ENCODE peak calls at places on chromosomes 1 and 21, in ten cellular contexts. One of them, this sample, is unnamed.
A peak's percentile ranks its signal among the peaks of the same experiment; 100 is the strongest.

GRCh38 chr21:30839304-30839703 is 9.7 kb upstream of the KRTAP7-1 start:
- DNase-seq in AG09309: no peak
- DNase-seq in AG10803: no peak
- DNase-seq in bronchial epithelial cell: peak; percentile 35
- DNase-seq in BJ: no peak
- DNase-seq in OCI-LY7: peak; percentile 7
- DNase-seq in PC-9: peak; percentile 38
- DNase-seq in suprapubic skin: no peak
- DNase-seq in tibial nerve: no peak
- DNase-seq in ascending aorta: no peak
- DNase-seq in this sample: no peak

GRCh38 chr1:235027862-235028250 is 100.8 kb downstream of the TOMM20 start:
- DNase-seq in AG09309: no peak
- DNase-seq in AG10803: no peak
- DNase-seq in bronchial epithelial cell: no peak
- DNase-seq in BJ: no peak
- DNase-seq in OCI-LY7: no peak
- DNase-seq in PC-9: no peak
- DNase-seq in suprapubic skin: no peak
- DNase-seq in tibial nerve: no peak
- DNase-seq in ascending aorta: peak; percentile 50
- DNase-seq in this sample: no peak

GRCh38 chr1:202809597-202810159 is 1.1 kb upstream of the PCAT6 start:
- DNase-seq in AG09309: no peak
- DNase-seq in AG10803: no peak
- DNase-seq in bronchial epithelial cell: no peak
- DNase-seq in BJ: no peak
- DNase-seq in OCI-LY7: no peak
- DNase-seq in PC-9: no peak
- DNase-seq in suprapubic skin: no peak
- DNase-seq in tibial nerve: no peak
- DNase-seq in ascending aorta: no peak
- DNase-seq in this sample: no peak

GRCh38 chr1:21295059-21295401 is 4.8 kb upstream of the ECE1 start:
- DNase-seq in AG09309: no peak
- DNase-seq in AG10803: no peak
- DNase-seq in bronchial epithelial cell: peak; percentile 55
- DNase-seq in BJ: no peak
- DNase-seq in OCI-LY7: no peak
- DNase-seq in PC-9: peak; percentile 62
- DNase-seq in suprapubic skin: no peak
- DNase-seq in tibial nerve: no peak
- DNase-seq in ascending aorta: no peak
- DNase-seq in this sample: no peak

GRCh38 chr21:44892095-44892494 is 18.6 kb upstream of the PTTG1IP start:
- DNase-seq in AG09309: no peak
- DNase-seq in AG10803: no peak
- DNase-seq in bronchial epithelial cell: no peak
- DNase-seq in BJ: no peak
- DNase-seq in OCI-LY7: no peak
- DNase-seq in PC-9: no peak
- DNase-seq in suprapubic skin: no peak
- DNase-seq in tibial nerve: no peak
- DNase-seq in ascending aorta: no peak
- DNase-seq in this sample: no peak

GRCh38 chr1:150065184-150065871 is 2.2 kb upstream of the VPS45 start:
- DNase-seq in AG09309: peak; percentile 32
- DNase-seq in AG10803: peak; percentile 64
- DNase-seq in bronchial epithelial cell: peak; percentile 63
- DNase-seq in BJ: peak; percentile 39
- DNase-seq in OCI-LY7: no peak
- DNase-seq in PC-9: no peak
- DNase-seq in suprapubic skin: no peak
- DNase-seq in tibial nerve: no peak
- DNase-seq in ascending aorta: no peak
- DNase-seq in this sample: no peak

GRCh38 chr1:220788146-220788545 is 1.4 kb downstream of the MTARC1 start:
- DNase-seq in AG09309: no peak
- DNase-seq in AG10803: no peak
- DNase-seq in bronchial epithelial cell: no peak
- DNase-seq in BJ: no peak
- DNase-seq in OCI-LY7: no peak
- DNase-seq in PC-9: peak; percentile 77
- DNase-seq in suprapubic skin: no peak
- DNase-seq in tibial nerve: no peak
- DNase-seq in ascending aorta: peak; percentile 59
- DNase-seq in this sample: no peak

GRCh38 chr1:30823969-30824735 is 66.6 kb upstream of the LAPTM5 start:
- DNase-seq in AG09309: peak; percentile 97
- DNase-seq in AG10803: peak; percentile 100
- DNase-seq in bronchial epithelial cell: peak; percentile 97
- DNase-seq in BJ: peak; percentile 96
- DNase-seq in OCI-LY7: peak; percentile 22
- DNase-seq in PC-9: peak; percentile 89
- DNase-seq in suprapubic skin: peak; percentile 96
- DNase-seq in tibial nerve: peak; percentile 88
- DNase-seq in ascending aorta: peak; percentile 98
- DNase-seq in this sample: peak; percentile 98

GRCh38 chr1:67618285-67619018 is 66.5 kb upstream of the GADD45A start:
- DNase-seq in AG09309: peak; percentile 73
- DNase-seq in AG10803: peak; percentile 91
- DNase-seq in bronchial epithelial cell: peak; percentile 97
- DNase-seq in BJ: peak; percentile 80
- DNase-seq in OCI-LY7: no peak
- DNase-seq in PC-9: no peak
- DNase-seq in suprapubic skin: no peak
- DNase-seq in tibial nerve: peak; percentile 50
- DNase-seq in ascending aorta: peak; percentile 90
- DNase-seq in this sample: no peak

DNA sequence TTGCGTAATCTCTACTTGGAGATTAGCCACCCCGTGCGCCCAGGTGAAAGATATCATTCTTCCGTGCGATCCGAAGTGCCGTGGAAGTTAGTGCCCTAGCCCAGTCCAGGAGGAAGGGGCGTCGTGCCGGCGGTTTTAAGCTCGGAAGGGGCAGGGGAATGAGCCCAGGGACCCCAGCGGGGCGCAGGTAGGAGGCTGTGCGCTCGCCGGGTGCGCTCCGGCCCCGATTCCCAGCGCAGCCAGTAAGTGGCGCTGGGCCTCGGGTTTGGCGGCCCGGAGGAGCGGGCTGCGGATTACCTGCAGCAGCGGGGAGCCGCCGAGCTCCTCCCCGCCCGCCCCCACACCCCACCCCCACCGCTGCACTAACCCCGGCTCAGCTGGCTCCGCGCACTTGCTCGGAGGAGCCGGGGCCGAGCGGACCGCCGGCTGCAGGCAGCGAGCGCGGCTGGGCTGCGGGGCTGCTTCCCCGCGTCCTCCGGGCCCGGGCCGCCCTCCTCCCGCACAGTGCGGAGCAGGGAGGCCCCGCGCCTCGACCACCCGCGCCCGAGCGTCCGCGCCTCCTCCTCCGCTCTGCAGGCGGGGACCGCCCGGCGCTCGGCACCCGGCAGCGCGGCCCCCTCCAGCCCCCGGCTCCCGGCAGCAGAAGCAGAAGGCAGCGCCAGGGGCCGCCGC is at the start of gene RYR2:
- DNase-seq in AG09309: no peak
- DNase-seq in AG10803: no peak
- DNase-seq in bronchial epithelial cell: no peak
- DNase-seq in BJ: no peak
- DNase-seq in OCI-LY7: no peak
- DNase-seq in PC-9: no peak
- DNase-seq in suprapubic skin: no peak
- DNase-seq in tibial nerve: no peak
- DNase-seq in ascending aorta: no peak
- DNase-seq in this sample: peak; percentile 65
- TF ChIP-seq CTCF in AG09309: no peak
- TF ChIP-seq CTCF in AG10803: no peak
- TF ChIP-seq CTCF in bronchial epithelial cell: peak; percentile 27
- TF ChIP-seq CTCF in BJ: no peak
- TF ChIP-seq CTCF in OCI-LY7: no peak
- TF ChIP-seq CTCF in PC-9: no peak
- TF ChIP-seq CTCF in suprapubic skin: no peak
- TF ChIP-seq CTCF in tibial nerve: peak; percentile 24
- TF ChIP-seq CTCF in ascending aorta: peak; percentile 62
- TF ChIP-seq CTCF in this sample: peak; percentile 68

GRCh38 chr1:12406218-12407021 is 176.6 kb downstream of the VPS13D start:
- DNase-seq in AG09309: no peak
- DNase-seq in AG10803: peak; percentile 88
- DNase-seq in bronchial epithelial cell: no peak
- DNase-seq in BJ: peak; percentile 61
- DNase-seq in OCI-LY7: no peak
- DNase-seq in PC-9: no peak
- DNase-seq in suprapubic skin: no peak
- DNase-seq in tibial nerve: no peak
- DNase-seq in ascending aorta: no peak
- DNase-seq in this sample: no peak

GRCh38 chr1:12405325-12406217 is 175.7 kb downstream of the VPS13D start:
- DNase-seq in AG09309: no peak
- DNase-seq in AG10803: peak; percentile 74
- DNase-seq in bronchial epithelial cell: no peak
- DNase-seq in BJ: no peak
- DNase-seq in OCI-LY7: no peak
- DNase-seq in PC-9: no peak
- DNase-seq in suprapubic skin: no peak
- DNase-seq in tibial nerve: peak; percentile 36
- DNase-seq in ascending aorta: peak; percentile 81
- DNase-seq in this sample: no peak

GRCh38 chr1:12407962-12408288 is 178.1 kb downstream of the VPS13D start:
- DNase-seq in AG09309: no peak
- DNase-seq in AG10803: no peak
- DNase-seq in bronchial epithelial cell: no peak
- DNase-seq in BJ: no peak
- DNase-seq in OCI-LY7: no peak
- DNase-seq in PC-9: no peak
- DNase-seq in suprapubic skin: no peak
- DNase-seq in tibial nerve: no peak
- DNase-seq in ascending aorta: no peak
- DNase-seq in this sample: no peak

GRCh38 chr1:12408662-12409061 is 178.8 kb downstream of the VPS13D start:
- DNase-seq in AG09309: no peak
- DNase-seq in AG10803: no peak
- DNase-seq in bronchial epithelial cell: no peak
- DNase-seq in BJ: no peak
- DNase-seq in OCI-LY7: no peak
- DNase-seq in PC-9: no peak
- DNase-seq in suprapubic skin: no peak
- DNase-seq in tibial nerve: no peak
- DNase-seq in ascending aorta: no peak
- DNase-seq in this sample: no peak

DNA sequence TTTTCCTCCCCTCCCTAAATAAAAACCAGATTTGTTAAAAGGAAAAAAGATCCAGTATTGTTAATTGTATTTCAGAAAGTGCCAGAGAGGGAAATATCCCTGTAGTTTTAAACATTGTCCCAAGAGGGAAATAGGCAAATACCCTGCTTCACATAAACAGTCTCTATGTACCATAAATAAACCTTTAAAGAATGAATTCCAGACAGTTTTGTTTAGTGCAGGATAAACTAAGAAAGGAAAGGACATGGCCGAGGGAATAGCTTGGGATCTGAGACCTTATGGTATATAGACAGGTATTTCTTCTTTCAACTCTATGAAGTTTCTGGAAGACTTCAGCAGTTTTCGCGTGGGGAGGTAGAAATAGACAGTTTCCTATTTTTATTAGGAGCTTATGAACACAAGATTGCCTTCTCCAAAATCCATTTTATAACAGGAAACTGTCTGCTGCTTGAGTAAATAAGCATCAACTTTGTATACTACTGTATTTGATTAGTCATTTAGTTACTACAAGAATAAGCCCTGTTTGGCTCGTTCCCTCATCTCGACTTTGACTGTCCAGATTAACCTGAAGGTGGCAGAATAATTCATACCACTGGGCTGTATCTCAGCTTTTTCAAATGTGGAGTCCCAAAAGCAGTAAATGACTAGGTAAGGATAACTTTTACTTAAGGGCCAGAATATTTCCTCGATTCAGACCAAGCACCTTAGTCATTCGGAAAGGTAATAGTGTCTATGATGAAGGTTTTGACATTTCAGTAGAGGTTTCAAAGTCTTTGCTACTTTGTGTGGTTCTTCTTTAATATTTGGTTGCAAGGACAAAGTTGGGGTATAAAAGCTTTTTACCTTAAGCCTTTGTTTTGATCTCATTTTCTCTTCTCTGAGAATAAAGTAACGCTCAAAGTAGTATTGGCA is 177.5 kb downstream of the VPS13D start:
- DNase-seq in AG09309: peak; percentile 61
- DNase-seq in AG10803: peak; percentile 80
- DNase-seq in bronchial epithelial cell: peak; percentile 73
- DNase-seq in BJ: peak; percentile 77
- DNase-seq in OCI-LY7: no peak
- DNase-seq in PC-9: peak; percentile 55
- DNase-seq in suprapubic skin: no peak
- DNase-seq in tibial nerve: no peak
- DNase-seq in ascending aorta: no peak
- DNase-seq in this sample: no peak
- TF ChIP-seq CTCF in AG09309: peak; percentile 55
- TF ChIP-seq CTCF in AG10803: peak; percentile 61
- TF ChIP-seq CTCF in bronchial epithelial cell: peak; percentile 28
- TF ChIP-seq CTCF in BJ: peak; percentile 44
- TF ChIP-seq CTCF in OCI-LY7: peak; percentile 33
- TF ChIP-seq CTCF in PC-9: peak; percentile 42
- TF ChIP-seq CTCF in suprapubic skin: no peak
- TF ChIP-seq CTCF in tibial nerve: peak; percentile 25
- TF ChIP-seq CTCF in ascending aorta: peak; percentile 40
- TF ChIP-seq CTCF in this sample: peak; percentile 79

GRCh38 chr1:85746777-85747176 is 38.5 kb upstream of the ZNHIT6 start:
- DNase-seq in AG09309: no peak
- DNase-seq in AG10803: no peak
- DNase-seq in bronchial epithelial cell: no peak
- DNase-seq in BJ: no peak
- DNase-seq in OCI-LY7: no peak
- DNase-seq in PC-9: no peak
- DNase-seq in suprapubic skin: no peak
- DNase-seq in tibial nerve: no peak
- DNase-seq in ascending aorta: no peak
- DNase-seq in this sample: no peak
- TF ChIP-seq CTCF in AG09309: no peak
- TF ChIP-seq CTCF in AG10803: no peak
- TF ChIP-seq CTCF in bronchial epithelial cell: no peak
- TF ChIP-seq CTCF in BJ: no peak
- TF ChIP-seq CTCF in OCI-LY7: no peak
- TF ChIP-seq CTCF in PC-9: no peak
- TF ChIP-seq CTCF in suprapubic skin: no peak
- TF ChIP-seq CTCF in tibial nerve: no peak
- TF ChIP-seq CTCF in ascending aorta: no peak
- TF ChIP-seq CTCF in this sample: peak; percentile 20

DNA sequence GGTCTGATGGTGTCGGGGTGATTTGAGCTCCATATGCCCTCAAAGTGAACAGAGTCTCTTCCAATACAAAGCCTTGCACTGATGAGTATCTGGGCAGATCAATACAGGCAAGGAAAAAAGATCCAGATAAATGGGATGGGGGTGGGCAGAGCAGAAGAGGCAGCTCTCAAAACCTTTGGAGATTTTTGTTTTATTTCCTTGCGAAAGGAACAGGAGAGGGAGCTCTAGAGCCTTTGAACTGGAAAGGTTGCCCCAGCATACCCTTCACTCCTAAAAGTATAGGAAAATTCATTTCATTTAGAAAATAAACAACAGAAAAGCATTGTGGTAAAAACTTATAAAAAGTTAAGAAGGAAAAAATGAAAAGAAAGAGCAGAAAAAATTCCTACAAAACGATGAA is 31.4 kb upstream of the OLIG2 start:
- DNase-seq in AG09309: no peak
- DNase-seq in AG10803: peak; percentile 26
- DNase-seq in bronchial epithelial cell: peak; percentile 22
- DNase-seq in BJ: no peak
- DNase-seq in OCI-LY7: peak; percentile 18
- DNase-seq in PC-9: no peak
- DNase-seq in suprapubic skin: no peak
- DNase-seq in tibial nerve: no peak
- DNase-seq in ascending aorta: no peak
- DNase-seq in this sample: no peak
- TF ChIP-seq CTCF in AG09309: peak; percentile 57
- TF ChIP-seq CTCF in AG10803: peak; percentile 64
- TF ChIP-seq CTCF in bronchial epithelial cell: peak; percentile 42
- TF ChIP-seq CTCF in BJ: peak; percentile 56
- TF ChIP-seq CTCF in OCI-LY7: peak; percentile 71
- TF ChIP-seq CTCF in PC-9: peak; percentile 32
- TF ChIP-seq CTCF in suprapubic skin: no peak
- TF ChIP-seq CTCF in tibial nerve: peak; percentile 9
- TF ChIP-seq CTCF in ascending aorta: no peak
- TF ChIP-seq CTCF in this sample: peak; percentile 80

This sample was measured in chondrocyte.